ENCODE peak calls at places on chromosome 20, in six cellular contexts. H is GM12878, N is H1, P is HepG2, X is HCT116, V is SK-N-SH. Z is an unnamed sample.

GRCh38 chr20:32249030-32249738 is 28.3 kb upstream of the KIF3B start:
- DNase-seq in V (no peak), N (no peak), P (no peak), H (no peak), X (no peak), Z (no peak)

GRCh38 chr20:37845261-37845681 is 57.7 kb upstream of the VSTM2L start:
- DNase-seq in P (no peak), X (no peak), H (no peak), N (no peak), V (peak), Z (peak)

GRCh38 chr20:25553819-25554296 is 31.5 kb downstream of the NINL start:
- DNase-seq in P (peak), H (no peak), X (no peak), V (peak), N (no peak), Z (no peak)

GRCh38 chr20:45863543-45864470 is 6.4 kb downstream of the ZSWIM3 start:
- DNase-seq in V (no peak), X (no peak), P (peak), N (no peak), H (no peak), Z (no peak)

GRCh38 chr20:37516697-37517370 is 4.2 kb upstream of the NNAT start:
- DNase-seq in V (no peak), H (no peak), N (no peak), P (no peak), X (no peak), Z (no peak)

GRCh38 chr20:38995536-38996044 is 33.4 kb downstream of the DHX35 start:
- DNase-seq in V (no peak), P (peak), H (no peak), N (no peak), X (no peak), Z (no peak)

GRCh38 chr20:22723659-22724058 is 139.3 kb upstream of the FOXA2 start:
- DNase-seq in P (no peak), V (no peak), H (no peak), X (no peak), N (no peak), Z (no peak)

GRCh38 chr20:50663095-50663821 is 28.1 kb downstream of the RIPOR3 start:
- DNase-seq in H (no peak), X (peak), P (peak), N (no peak), V (peak), Z (peak)

GRCh38 chr20:37505263-37506165 is 15.5 kb upstream of the NNAT start:
- DNase-seq in N (no peak), X (no peak), H (no peak), P (peak), V (no peak), Z (no peak)

GRCh38 chr20:47674145-47674544 is 111.1 kb downstream of the SULF2 start:
- DNase-seq in N (no peak), H (no peak), P (no peak), X (no peak), V (no peak), Z (no peak)

GRCh38 chr20:47673671-47673955 is 111.7 kb downstream of the SULF2 start:
- DNase-seq in N (no peak), V (no peak), P (no peak), H (no peak), X (no peak), Z (no peak)

GRCh38 chr20:47674686-47675085 is 110.6 kb downstream of the SULF2 start:
- DNase-seq in V (no peak), X (no peak), H (no peak), P (no peak), N (no peak), Z (no peak)

GRCh38 chr20:47672166-47672565 is 113.1 kb downstream of the SULF2 start:
- DNase-seq in V (no peak), P (no peak), N (no peak), X (no peak), H (no peak), Z (no peak)

GRCh38 chr20:47672886-47673670 is 112.2 kb downstream of the SULF2 start:
- DNase-seq in X (no peak), P (no peak), H (no peak), N (no peak), V (no peak), Z (no peak)
- TF ChIP-seq JUND in X (no peak), P (no peak), H (no peak), N (no peak), V (no peak), Z (no peak)

GRCh38 chr20:63206878-63207277 is 9.1 kb downstream of the YTHDF1 start:
- DNase-seq in X (no peak), P (no peak), N (no peak), H (no peak), V (no peak), Z (peak)
- TF ChIP-seq JUND in X (no peak), P (no peak), N (no peak), H (no peak), V (no peak), Z (no peak)

GRCh38 chr20:3671986-3672863 is 9.0 kb upstream of the GFRA4 start:
- DNase-seq in H (no peak), X (no peak), V (peak), N (peak), P (no peak), Z (no peak)
- TF ChIP-seq JUND in H (no peak), X (no peak), V (no peak), N (no peak), P (no peak), Z (no peak)

GRCh38 chr20:5508044-5508443 is 191.3 kb upstream of the PROKR2 start:
- DNase-seq in P (no peak), X (no peak), V (no peak), N (no peak), H (no peak), Z (no peak)

GRCh38 chr20:5509803-5510202 is 193.0 kb upstream of the PROKR2 start:
- DNase-seq in X (no peak), H (no peak), N (no peak), V (no peak), P (no peak), Z (no peak)

GRCh38 chr20:5504061-5504739 is 187.4 kb upstream of the PROKR2 start:
- DNase-seq in X (no peak), V (peak), N (no peak), H (no peak), P (peak), Z (no peak)
- TF ChIP-seq JUND in X (no peak), V (no peak), N (no peak), H (no peak), P (no peak), Z (no peak)

DNA sequence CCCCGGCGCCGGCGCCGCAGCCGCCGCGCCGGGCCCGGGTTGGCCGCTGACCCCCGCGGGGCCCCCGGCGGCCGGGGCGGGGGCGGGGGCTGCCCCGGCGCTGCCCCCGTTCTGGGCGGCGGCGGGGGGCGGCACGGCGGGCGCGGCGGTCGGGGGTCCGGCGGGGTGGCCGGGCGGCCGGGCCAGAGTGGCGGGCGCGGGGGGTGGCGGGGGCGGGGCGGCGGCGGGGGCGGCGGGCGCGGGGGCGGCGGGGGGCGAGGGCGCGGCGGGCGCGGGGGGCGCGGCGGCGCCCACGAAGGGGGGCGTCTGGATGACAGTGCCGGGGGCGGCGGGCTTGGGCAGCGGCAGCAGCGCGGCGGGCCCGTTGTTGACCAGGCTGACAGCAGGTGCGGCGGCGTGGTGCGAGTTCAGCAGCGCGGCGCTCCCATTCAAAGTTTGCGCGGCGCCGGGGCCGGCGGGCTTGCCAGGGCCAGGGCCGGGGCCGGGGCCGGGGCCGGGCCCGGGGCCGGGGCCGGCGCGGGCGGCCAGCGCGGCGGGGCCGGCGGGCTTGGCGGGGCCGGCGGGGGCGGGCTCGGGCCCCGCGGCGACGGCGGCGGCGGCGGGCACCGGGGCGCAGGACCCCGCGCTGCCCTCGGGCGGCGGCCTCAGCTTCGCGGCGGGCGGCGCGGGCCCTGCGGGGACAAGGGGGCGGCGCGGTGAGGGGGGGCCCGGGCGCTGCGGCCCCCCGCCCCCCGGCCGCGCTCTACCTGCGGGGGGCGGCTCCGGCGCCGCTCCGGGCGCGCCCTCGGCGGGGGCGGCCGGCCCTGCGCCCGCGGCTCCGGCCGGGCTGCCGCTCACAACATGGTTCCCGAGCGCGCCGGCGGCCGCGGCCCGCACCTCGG is 653 bp downstream of the TAF4 start:
- DNase-seq in X (no peak), V (peak), H (no peak), P (no peak), N (no peak), Z (no peak)
- TF ChIP-seq JUND in X (no peak), V (no peak), H (no peak), P (no peak), N (no peak), Z (no peak)

GRCh38 chr20:62937353-62938104 is 418 bp upstream of the GID8 start:
- DNase-seq in V (peak), P (peak), N (peak), X (peak), H (peak), Z (peak)

GRCh38 chr20:62940875-62941274 is 2.9 kb downstream of the GID8 start:
- DNase-seq in X (no peak), V (no peak), H (no peak), N (no peak), P (no peak), Z (no peak)

GRCh38 chr20:62936996-62937352 is 973 bp upstream of the GID8 start:
- DNase-seq in P (peak), H (no peak), N (no peak), X (no peak), V (no peak), Z (peak)

GRCh38 chr20:62935968-62936585 is 1.9 kb upstream of the GID8 start:
- DNase-seq in H (no peak), P (no peak), X (no peak), V (no peak), N (no peak), Z (no peak)

DNA sequence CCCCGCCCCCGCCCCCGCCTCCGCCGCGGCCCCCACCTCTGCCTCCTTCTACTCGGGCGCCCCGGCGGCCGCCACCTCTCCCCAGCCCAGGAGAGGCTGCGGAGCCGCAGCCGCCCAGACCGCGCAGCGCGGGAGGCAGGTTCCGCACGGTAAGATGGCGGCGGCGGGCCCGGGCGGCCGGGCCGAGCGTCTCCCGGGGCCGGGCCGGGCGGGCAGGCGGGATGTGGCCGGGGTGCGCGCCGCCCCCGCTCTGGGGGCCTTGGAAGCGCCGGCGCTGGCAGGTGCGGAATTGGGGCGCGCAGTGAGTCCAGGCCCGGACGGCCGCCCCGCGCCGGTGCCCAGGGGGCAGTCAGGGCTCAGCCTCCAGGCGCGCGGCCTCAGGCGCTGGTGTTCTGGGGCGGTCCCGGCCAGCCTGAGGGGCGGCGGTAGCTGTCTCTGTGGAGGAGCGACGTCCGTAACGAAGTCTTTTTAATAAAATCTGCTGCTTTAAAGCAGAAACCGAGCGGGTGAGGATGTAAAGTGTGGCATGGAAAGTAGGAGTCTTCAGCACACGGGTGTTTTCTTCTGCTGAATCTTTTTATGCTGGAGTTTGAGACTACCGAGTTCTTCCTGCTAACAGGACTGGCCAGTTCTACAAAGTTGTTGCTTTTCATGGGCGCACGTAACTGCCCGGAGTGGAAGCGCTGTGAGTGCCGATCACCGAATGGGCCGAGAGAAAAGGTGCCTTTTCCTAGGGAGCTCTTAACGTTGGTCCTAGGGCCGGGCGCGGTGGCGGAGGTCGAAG is at the start of gene GID8:
- DNase-seq in X (no peak), H (no peak), P (peak), V (no peak), N (no peak), Z (peak)
- TF ChIP-seq JUND in X (no peak), H (no peak), P (peak), V (no peak), N (no peak), Z (no peak)

DNA sequence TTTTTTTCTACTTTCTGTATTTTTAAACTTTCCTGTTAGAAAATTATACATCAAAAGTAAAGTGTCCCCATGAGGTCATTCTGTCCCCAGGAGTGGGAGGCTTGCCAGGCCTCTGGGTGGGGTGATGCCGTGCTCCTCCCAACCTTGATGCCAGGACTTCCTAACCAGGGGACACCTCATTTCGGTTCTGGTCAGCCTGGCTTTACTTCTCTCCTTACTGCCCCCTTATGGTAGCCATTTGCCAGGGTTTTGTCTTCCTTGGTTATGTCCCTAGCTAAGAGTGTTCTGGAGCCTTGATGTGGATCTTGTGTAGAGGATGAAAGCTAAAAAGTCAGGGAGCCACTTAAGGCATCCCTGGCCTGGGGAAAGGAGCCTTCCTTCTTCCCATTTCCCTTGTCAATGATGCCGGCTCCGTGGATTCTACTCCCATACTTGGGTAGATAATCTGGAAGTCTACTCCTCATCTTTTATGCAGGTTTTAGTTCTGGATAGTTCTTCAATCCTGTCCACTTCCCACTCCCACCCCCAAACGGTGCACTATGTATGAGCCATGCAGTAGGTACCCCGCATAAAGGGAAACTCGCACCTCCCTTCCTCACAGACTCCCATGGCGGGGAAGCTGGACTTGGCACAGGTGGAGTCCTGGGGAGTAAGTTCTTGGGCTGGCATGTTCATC is 164.1 kb upstream of the SALL4 start:
- DNase-seq in V (peak), H (no peak), X (peak), P (peak), N (peak), Z (peak)
- TF ChIP-seq JUND in V (no peak), H (no peak), X (no peak), P (no peak), N (peak), Z (no peak)

DNA sequence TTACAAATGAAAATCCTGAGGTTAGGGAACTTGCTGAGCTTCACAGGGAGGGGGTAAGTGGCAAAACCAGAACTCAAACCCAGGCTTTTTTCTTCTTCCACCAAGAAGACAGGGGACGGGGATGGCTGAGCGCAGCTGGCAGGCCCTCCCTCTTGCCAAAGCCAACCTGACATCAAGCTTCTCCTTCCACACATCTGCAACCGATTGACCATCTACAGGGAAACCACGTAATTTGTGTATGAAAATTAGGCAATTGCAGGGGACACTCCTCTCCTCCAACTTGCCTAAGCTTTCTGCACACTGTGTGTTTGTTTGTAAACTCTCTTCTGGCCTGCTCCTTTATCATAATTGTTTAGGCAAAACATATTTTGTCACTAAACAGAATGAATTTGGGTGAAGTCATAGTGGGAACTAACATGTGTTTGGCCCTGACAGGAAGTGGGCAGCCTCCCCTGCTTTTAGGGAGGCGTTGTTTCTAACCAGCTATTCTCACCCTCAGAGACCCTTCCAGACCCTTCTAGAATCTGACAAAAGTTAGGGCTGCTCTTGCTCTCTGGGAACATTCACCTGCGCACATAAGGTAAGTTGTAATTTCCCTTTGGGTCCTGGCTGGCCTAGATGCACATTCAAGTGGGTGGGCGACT is 18.9 kb downstream of the ZNF831 start:
- DNase-seq in H (no peak), V (no peak), X (no peak), P (no peak), N (no peak), Z (no peak)
- TF ChIP-seq JUND in H (no peak), V (no peak), X (no peak), P (no peak), N (no peak), Z (no peak)

DNA sequence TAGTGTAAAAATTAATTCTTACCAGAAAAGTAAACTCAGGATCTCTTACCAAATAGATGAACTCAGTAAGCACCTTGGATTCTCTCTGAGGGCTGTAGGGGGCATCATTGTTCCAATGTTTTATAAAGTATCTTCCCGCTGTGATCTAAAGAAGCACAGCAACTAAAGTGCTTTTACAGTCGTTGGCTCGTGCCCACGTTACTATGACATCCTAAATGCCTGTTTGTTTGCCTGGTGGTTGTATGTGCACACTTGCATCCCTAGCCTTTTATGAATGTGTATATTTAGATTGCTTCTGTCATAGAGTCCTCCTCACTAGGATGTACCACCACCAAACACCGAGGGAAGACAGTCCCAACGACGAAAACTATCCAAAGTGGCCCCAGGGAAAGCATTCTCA is 34.5 kb downstream of the SLX4IP start:
- DNase-seq in N (no peak), H (no peak), V (peak), P (peak), X (peak), Z (peak)
- TF ChIP-seq JUND in N (no peak), H (no peak), V (no peak), P (no peak), X (no peak), Z (no peak)

DNA sequence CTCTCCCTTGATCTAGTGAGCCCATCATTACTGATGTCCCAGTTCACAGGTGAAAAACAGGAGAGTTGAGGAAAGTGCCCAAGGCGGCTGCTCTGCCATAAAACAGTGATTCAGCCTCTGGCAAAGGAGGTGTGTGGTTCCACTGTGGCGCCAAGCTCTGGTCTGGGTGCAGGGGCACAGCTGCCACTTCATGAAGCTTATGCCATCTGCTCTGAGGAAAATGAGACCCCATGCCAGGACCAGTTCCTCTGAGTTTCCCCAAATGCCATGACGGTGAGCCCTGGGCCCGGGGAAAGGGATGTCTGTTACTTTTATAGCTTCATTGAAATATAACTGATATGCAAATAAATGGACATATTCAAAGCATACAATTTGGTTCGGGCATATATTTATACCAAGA is 33.7 kb upstream of the ZBP1 start:
- DNase-seq in X (no peak), N (no peak), P (no peak), V (peak), H (no peak), Z (no peak)
- TF ChIP-seq JUND in X (no peak), N (no peak), P (no peak), V (no peak), H (no peak), Z (no peak)